ENCODE peak calls at places on chromosomes 11 and 22, in four cellular contexts. One of them, this sample, is unnamed. For H3K4me1 and H3K9me3, the result is how much of the 10 kb centered on the place peaks cover.

GRCh38 chr22:49510718-49511117 is 317.0 kb downstream of the BRD1 start:
- DNase-seq in GM23248: no peak
- DNase-seq in body of pancreas: no peak
- DNase-seq in thoracic aorta: no peak
- DNase-seq in this sample: no peak

GRCh38 chr11:102287963-102288744 is 29.1 kb upstream of the BIRC3 start:
- DNase-seq in body of pancreas: peak
- DNase-seq in GM23248: peak
- DNase-seq in thoracic aorta: no peak
- DNase-seq in this sample: peak

GRCh38 chr11:87030458-87031054 is 7.2 kb upstream of the TMEM135 start:
- DNase-seq in GM23248: no peak
- DNase-seq in body of pancreas: no peak
- DNase-seq in thoracic aorta: no peak
- DNase-seq in this sample: no peak

GRCh38 chr11:12170501-12170900 is 60.1 kb downstream of the MICAL2 start:
- DNase-seq in body of pancreas: no peak
- DNase-seq in thoracic aorta: no peak
- DNase-seq in GM23248: no peak
- DNase-seq in this sample: no peak

GRCh38 chr11:119254239-119254638 is 48.1 kb downstream of the CBL start:
- DNase-seq in thoracic aorta: no peak
- DNase-seq in GM23248: no peak
- DNase-seq in body of pancreas: no peak
- DNase-seq in this sample: no peak

GRCh38 chr11:127640822-127641485 is 640.4 kb upstream of the KIRREL3 start:
- DNase-seq in body of pancreas: no peak
- DNase-seq in thoracic aorta: no peak
- DNase-seq in GM23248: no peak
- DNase-seq in this sample: no peak

GRCh38 chr11:10208045-10208674 is 85.9 kb downstream of the SBF2 start:
- DNase-seq in GM23248: peak
- DNase-seq in body of pancreas: no peak
- DNase-seq in thoracic aorta: no peak
- DNase-seq in this sample: peak

GRCh38 chr11:13358871-13359270 is 81.3 kb downstream of the BMAL1 start:
- DNase-seq in body of pancreas: no peak
- DNase-seq in GM23248: peak
- DNase-seq in thoracic aorta: no peak
- DNase-seq in this sample: no peak

GRCh38 chr22:24592144-24592845 is 578 bp downstream of the LRRC75B start:
- DNase-seq in GM23248: peak
- DNase-seq in thoracic aorta: no peak
- DNase-seq in body of pancreas: no peak
- DNase-seq in this sample: no peak

GRCh38 chr22:32951807-32952153 is 106.4 kb downstream of the SYN3 start:
- DNase-seq in thoracic aorta: no peak
- DNase-seq in body of pancreas: peak
- DNase-seq in GM23248: no peak
- DNase-seq in this sample: no peak

GRCh38 chr22:41000040-41000565 is 48.9 kb downstream of the RBX1 start:
- DNase-seq in body of pancreas: no peak
- DNase-seq in thoracic aorta: no peak
- DNase-seq in GM23248: no peak
- DNase-seq in this sample: no peak

GRCh38 chr11:125564357-125564756 is 4.9 kb upstream of the EI24 start:
- DNase-seq in thoracic aorta: no peak
- DNase-seq in body of pancreas: no peak
- DNase-seq in GM23248: no peak
- DNase-seq in this sample: no peak

GRCh38 chr11:22928207-22928917 is 68.1 kb upstream of the CCDC179 start:
- DNase-seq in thoracic aorta: no peak
- DNase-seq in body of pancreas: no peak
- DNase-seq in GM23248: no peak
- DNase-seq in this sample: no peak

GRCh38 chr11:11263238-11264030 is 89.6 kb downstream of the CSNK2A3 start:
- DNase-seq in thoracic aorta: no peak
- DNase-seq in body of pancreas: no peak
- DNase-seq in GM23248: peak
- DNase-seq in this sample: peak

GRCh38 chr11:17506942-17507341 is 30.3 kb upstream of the ABCC8 start:
- DNase-seq in GM23248: no peak
- DNase-seq in thoracic aorta: no peak
- DNase-seq in body of pancreas: no peak
- DNase-seq in this sample: no peak

GRCh38 chr22:20624161-20624616 is 116.8 kb downstream of the MED15 start:
- DNase-seq in GM23248: peak
- DNase-seq in thoracic aorta: no peak
- DNase-seq in body of pancreas: no peak
- DNase-seq in this sample: no peak

GRCh38 chr11:98194611-98195010 is 826.1 kb upstream of the CNTN5 start:
- DNase-seq in body of pancreas: no peak
- DNase-seq in GM23248: no peak
- DNase-seq in thoracic aorta: no peak
- DNase-seq in this sample: no peak

GRCh38 chr11:32092581-32093170 is 1.8 kb downstream of the RCN1 start:
- DNase-seq in thoracic aorta: no peak
- DNase-seq in body of pancreas: no peak
- DNase-seq in GM23248: peak
- DNase-seq in this sample: peak

GRCh38 chr22:28034760-28035401 is 115.8 kb upstream of the PITPNB start:
- DNase-seq in body of pancreas: peak
- DNase-seq in GM23248: peak
- DNase-seq in thoracic aorta: no peak
- DNase-seq in this sample: peak

GRCh38 chr22:44665115-44665514 is 36.9 kb upstream of the PRR5 start:
- DNase-seq in thoracic aorta: no peak
- DNase-seq in GM23248: no peak
- DNase-seq in body of pancreas: no peak
- DNase-seq in this sample: no peak

GRCh38 chr11:64842366-64842759 is 2.1 kb downstream of the CDC42BPG start:
- DNase-seq in GM23248: no peak
- DNase-seq in thoracic aorta: no peak
- DNase-seq in body of pancreas: no peak
- DNase-seq in this sample: no peak

GRCh38 chr22:49922926-49923325 is 4.5 kb downstream of the CRELD2 start:
- DNase-seq in body of pancreas: no peak
- DNase-seq in GM23248: no peak
- DNase-seq in thoracic aorta: no peak
- DNase-seq in this sample: no peak

GRCh38 chr11:17171342-17171741 is 36.4 kb downstream of the PIK3C2A start:
- DNase-seq in body of pancreas: no peak
- DNase-seq in GM23248: peak
- DNase-seq in thoracic aorta: no peak
- DNase-seq in this sample: no peak

GRCh38 chr11:119594639-119595249 is 134.3 kb downstream of the NECTIN1 start:
- DNase-seq in thoracic aorta: no peak
- DNase-seq in body of pancreas: no peak
- DNase-seq in GM23248: peak
- DNase-seq in this sample: no peak

GRCh38 chr11:640021-640706 is 3.1 kb downstream of the DRD4 start:
- DNase-seq in GM23248: no peak
- DNase-seq in body of pancreas: no peak
- DNase-seq in thoracic aorta: no peak
- DNase-seq in this sample: no peak

GRCh38 chr22:43515902-43516301 is 104.1 kb downstream of the MPPED1 start:
- DNase-seq in GM23248: no peak
- DNase-seq in body of pancreas: no peak
- DNase-seq in thoracic aorta: no peak
- DNase-seq in this sample: no peak

GRCh38 chr11:32478277-32478731 is 43.0 kb upstream of the WT1 start:
- DNase-seq in GM23248: no peak
- DNase-seq in thoracic aorta: no peak
- DNase-seq in body of pancreas: no peak
- DNase-seq in this sample: no peak

GRCh38 chr11:62708423-62709261 is 1.2 kb downstream of the GNG3 start:
- DNase-seq in body of pancreas: peak
- DNase-seq in thoracic aorta: no peak
- DNase-seq in GM23248: no peak
- DNase-seq in this sample: peak

GRCh38 chr11:86932942-86933875 is 22.0 kb downstream of the FZD4 start:
- DNase-seq in GM23248: no peak
- DNase-seq in thoracic aorta: no peak
- DNase-seq in body of pancreas: no peak
- DNase-seq in this sample: no peak

GRCh38 chr22:26479043-26479791 is 4.4 kb downstream of the HPS4 start:
- DNase-seq in GM23248: no peak
- DNase-seq in body of pancreas: no peak
- DNase-seq in thoracic aorta: no peak
- DNase-seq in this sample: peak

GRCh38 chr11:3824714-3825472 is 15.9 kb downstream of the RHOG start:
- DNase-seq in thoracic aorta: no peak
- DNase-seq in body of pancreas: peak
- DNase-seq in GM23248: peak
- DNase-seq in this sample: peak

GRCh38 chr11:119839504-119840133 is 110.6 kb upstream of the NECTIN1 start:
- DNase-seq in thoracic aorta: no peak
- DNase-seq in body of pancreas: no peak
- DNase-seq in GM23248: no peak
- DNase-seq in this sample: no peak

GRCh38 chr11:8231979-8232378 is 31.7 kb downstream of the LMO1 start:
- DNase-seq in thoracic aorta: no peak
- DNase-seq in body of pancreas: no peak
- DNase-seq in GM23248: no peak
- DNase-seq in this sample: no peak
- H3K4me1 ChIP-seq in thoracic aorta: under half
- H3K4me1 ChIP-seq in body of pancreas: under half
- H3K4me1 ChIP-seq in GM23248: under half
- H3K4me1 ChIP-seq in this sample: under half

GRCh38 chr11:114607753-114608459 is 12.3 kb upstream of the NXPE4 start:
- DNase-seq in body of pancreas: no peak
- DNase-seq in GM23248: peak
- DNase-seq in thoracic aorta: no peak
- DNase-seq in this sample: no peak
- H3K9me3 ChIP-seq in body of pancreas: under half
- H3K9me3 ChIP-seq in GM23248: under half
- H3K9me3 ChIP-seq in thoracic aorta: under half
- H3K9me3 ChIP-seq in this sample: under half

DNA sequence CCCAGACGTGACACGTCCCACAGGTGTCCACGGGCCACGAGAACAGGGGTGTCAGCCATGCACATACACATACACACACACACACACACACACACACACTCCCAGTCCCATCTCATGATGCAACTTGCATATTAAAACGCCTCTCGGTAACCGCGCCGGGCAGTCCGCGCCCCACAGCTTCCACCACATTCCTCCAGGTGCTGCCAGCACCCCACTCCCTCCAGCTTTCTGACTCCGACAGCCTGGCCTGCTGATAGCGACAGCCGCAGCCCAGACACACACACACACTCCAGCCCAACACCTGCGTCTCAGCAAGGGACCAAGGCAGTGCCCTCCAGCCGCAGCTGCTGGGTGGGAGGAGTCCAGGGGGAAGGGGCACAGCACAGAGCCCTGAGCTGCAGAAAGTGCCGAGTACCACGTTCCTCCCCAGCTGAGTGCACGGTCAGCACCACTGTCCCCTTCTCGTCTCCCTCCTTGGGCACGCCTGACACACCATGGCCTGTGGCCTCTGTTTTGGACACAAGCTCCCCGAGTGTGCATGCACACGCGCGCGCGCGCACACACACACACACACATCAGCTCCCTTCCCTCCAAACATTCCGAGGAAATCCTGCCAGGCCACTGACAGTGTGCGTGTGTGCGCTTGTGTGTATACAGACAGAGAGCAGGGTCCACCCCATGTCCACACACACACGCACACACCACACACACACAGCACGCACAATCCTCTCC is 1.3 kb downstream of the ELFN2 start:
- DNase-seq in body of pancreas: no peak
- DNase-seq in GM23248: no peak
- DNase-seq in thoracic aorta: no peak
- DNase-seq in this sample: no peak
- H3K4me3 ChIP-seq in body of pancreas: no peak
- H3K4me3 ChIP-seq in GM23248: peak
- H3K4me3 ChIP-seq in thoracic aorta: no peak
- H3K4me3 ChIP-seq in this sample: no peak

GRCh38 chr11:66111158-66111557 is 41.1 kb downstream of the PACS1 start:
- DNase-seq in GM23248: no peak
- DNase-seq in thoracic aorta: no peak
- DNase-seq in body of pancreas: no peak
- DNase-seq in this sample: no peak
- H3K4me1 ChIP-seq in GM23248: half or more
- H3K4me1 ChIP-seq in thoracic aorta: under half
- H3K4me1 ChIP-seq in body of pancreas: under half
- H3K4me1 ChIP-seq in this sample: under half

DNA sequence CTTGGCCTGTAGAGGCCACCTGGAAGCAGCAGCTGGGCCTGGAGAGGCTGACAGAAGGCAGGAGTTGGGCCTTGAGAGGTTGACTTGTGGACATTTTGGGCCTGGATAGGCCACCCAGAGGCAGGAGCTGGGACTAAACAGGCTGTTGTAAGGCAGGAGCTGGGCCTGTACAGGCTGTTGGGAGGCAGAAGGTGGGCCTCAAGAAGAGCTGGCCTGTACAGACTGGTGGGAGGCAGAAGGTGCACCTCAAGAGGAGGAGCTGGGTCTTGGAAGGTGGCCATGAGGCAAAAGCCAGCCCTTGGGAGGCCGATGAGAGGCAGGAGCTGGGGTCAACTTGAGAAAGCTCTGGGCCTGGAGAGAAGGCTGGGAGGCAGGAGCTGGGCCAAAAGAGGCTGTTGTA is 45.3 kb downstream of the OR4C45 start:
- DNase-seq in GM23248: no peak
- DNase-seq in thoracic aorta: no peak
- DNase-seq in body of pancreas: no peak
- DNase-seq in this sample: no peak
- H3K9me3 ChIP-seq in GM23248: under half
- H3K9me3 ChIP-seq in thoracic aorta: under half
- H3K9me3 ChIP-seq in body of pancreas: under half
- H3K9me3 ChIP-seq in this sample: under half

DNA sequence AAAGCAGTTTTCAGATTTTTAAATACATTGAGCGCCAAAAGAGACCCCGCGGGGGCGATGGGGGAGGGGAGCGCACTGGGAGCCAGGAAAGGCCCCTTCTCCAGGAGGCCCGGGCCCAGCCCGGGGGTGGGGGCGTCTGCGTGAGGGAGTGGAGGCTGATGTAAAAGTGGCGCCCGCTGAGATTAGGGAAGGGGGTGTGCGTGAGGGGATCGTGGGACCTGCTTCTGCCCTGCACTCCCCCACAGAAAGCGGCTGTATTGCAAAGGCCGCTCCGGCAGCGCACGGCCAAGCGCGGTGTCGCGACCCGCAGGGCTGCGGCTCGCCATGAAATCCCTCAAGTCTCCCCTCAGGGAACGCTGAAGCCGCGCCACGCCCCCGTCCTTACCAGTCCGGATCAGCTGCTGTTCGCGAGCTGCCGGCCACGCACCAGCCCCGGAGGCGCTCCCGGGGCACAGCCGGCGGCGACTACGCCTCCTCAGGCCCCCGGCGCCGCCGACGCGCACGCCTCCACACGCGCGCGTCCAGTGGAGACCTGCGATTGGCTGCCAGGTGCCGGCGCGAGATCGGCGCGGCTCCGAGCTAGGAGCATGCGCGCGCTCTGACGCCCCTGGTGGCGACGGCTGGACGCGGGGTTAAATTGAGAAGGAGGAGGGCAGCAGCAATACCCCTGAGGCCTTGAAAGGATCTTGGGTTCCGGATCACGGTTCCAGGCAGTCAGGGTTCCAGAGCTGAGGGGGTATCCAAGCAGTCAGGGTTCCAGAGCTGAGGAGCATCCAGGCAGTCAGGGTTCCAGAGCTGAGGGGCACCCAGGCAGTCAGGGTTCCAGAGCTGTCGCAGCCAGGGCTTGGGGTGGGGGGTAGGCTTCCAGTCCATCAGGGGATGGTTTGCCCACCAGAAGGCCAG is at the start of gene ZNF280B:
- DNase-seq in thoracic aorta: no peak
- DNase-seq in body of pancreas: peak
- DNase-seq in GM23248: peak
- DNase-seq in this sample: peak
- H3K4me3 ChIP-seq in thoracic aorta: peak
- H3K4me3 ChIP-seq in body of pancreas: peak
- H3K4me3 ChIP-seq in GM23248: peak
- H3K4me3 ChIP-seq in this sample: peak

This sample was measured in small intestine.